ENCODE peak calls at places on chromosomes 2 and 18, in six cellular contexts. G is transverse colon, N is A549, L is ovary, J is H1, B is spleen. Y is an unnamed sample. For H3K4me1, the result is how much of the 10 kb centered on the place peaks cover.

GRCh38 chr2:9251154-9252001 is 44.8 kb downstream of the ASAP2 start:
- DNase-seq in G (no peak), B (no peak), L (no peak), J (no peak), N (peak), Y (no peak)

GRCh38 chr2:196660264-196660663 is 20.7 kb downstream of the CCDC150 start:
- DNase-seq in G (no peak), B (no peak), N (no peak), L (no peak), J (no peak), Y (no peak)

GRCh38 chr2:24586955-24587354 is 95.9 kb downstream of the NCOA1 start:
- DNase-seq in N (no peak), J (no peak), L (no peak), G (no peak), B (no peak), Y (no peak)

GRCh38 chr18:905307-905947 is 756 bp downstream of the ADCYAP1 start:
- DNase-seq in L (no peak), G (no peak), N (no peak), J (peak), B (no peak), Y (no peak)

GRCh38 chr2:237400199-237400598 is 13.8 kb downstream of the COL6A3 start:
- DNase-seq in L (no peak), B (no peak), N (no peak), J (no peak), G (no peak), Y (no peak)

GRCh38 chr2:38462121-38462634 is 85.1 kb upstream of the ATL2 start:
- DNase-seq in L (peak), B (no peak), J (no peak), G (peak), N (peak), Y (peak)

GRCh38 chr2:241853651-241854341 is 4.9 kb downstream of the PDCD1 start:
- DNase-seq in J (no peak), G (no peak), B (peak), L (peak), N (no peak), Y (no peak)

GRCh38 chr2:80070587-80070986 is 234.0 kb downstream of the LRRTM1 start:
- DNase-seq in G (no peak), N (no peak), J (no peak), L (no peak), B (no peak), Y (no peak)

GRCh38 chr2:48530033-48530804 is at the start of gene STON1:
- DNase-seq in B (peak), N (peak), L (peak), G (peak), J (peak), Y (peak)

GRCh38 chr2:119248311-119248710 is 24.7 kb downstream of the STEAP3 start:
- DNase-seq in B (no peak), N (no peak), J (no peak), L (no peak), G (no peak), Y (no peak)

GRCh38 chr2:215528555-215528954 is 92.7 kb upstream of the FN1 start:
- DNase-seq in B (no peak), J (no peak), N (no peak), G (no peak), L (no peak), Y (no peak)

GRCh38 chr18:23950644-23951043 is 63.9 kb upstream of the TTC39C start:
- DNase-seq in N (no peak), B (no peak), L (no peak), G (no peak), J (no peak), Y (no peak)

GRCh38 chr2:69087211-69087911 is 74.4 kb downstream of the ANTXR1 start:
- DNase-seq in B (no peak), J (no peak), L (no peak), G (no peak), N (no peak), Y (no peak)

GRCh38 chr2:104262714-104263113 is 591.2 kb upstream of the POU3F3 start:
- DNase-seq in G (no peak), N (no peak), J (no peak), L (no peak), B (no peak), Y (no peak)

GRCh38 chr2:216057688-216058193 is 23.9 kb downstream of the PECR start:
- DNase-seq in L (no peak), B (peak), J (no peak), G (peak), N (peak), Y (no peak)

GRCh38 chr18:48410095-48410920 is 1.1 kb upstream of the ZBTB7C start:
- DNase-seq in N (peak), B (peak), G (peak), J (peak), L (peak), Y (peak)

GRCh38 chr2:222105046-222105445 is 193.8 kb downstream of the PAX3 start:
- DNase-seq in N (no peak), B (no peak), G (no peak), J (no peak), L (no peak), Y (no peak)

GRCh38 chr2:234363011-234363487 is 133.8 kb downstream of the ARL4C start:
- DNase-seq in J (no peak), G (no peak), L (no peak), N (peak), B (no peak), Y (no peak)

GRCh38 chr2:224284134-224284946 is 117.6 kb downstream of the FAM124B start:
- DNase-seq in G (peak), N (peak), B (no peak), L (no peak), J (no peak), Y (no peak)

GRCh38 chr2:224276251-224276650 is 125.7 kb downstream of the FAM124B start:
- DNase-seq in L (no peak), B (no peak), G (no peak), N (no peak), J (no peak), Y (no peak)

GRCh38 chr2:224281374-224281773 is 120.5 kb downstream of the FAM124B start:
- DNase-seq in L (no peak), G (no peak), B (no peak), N (no peak), J (no peak), Y (no peak)

DNA sequence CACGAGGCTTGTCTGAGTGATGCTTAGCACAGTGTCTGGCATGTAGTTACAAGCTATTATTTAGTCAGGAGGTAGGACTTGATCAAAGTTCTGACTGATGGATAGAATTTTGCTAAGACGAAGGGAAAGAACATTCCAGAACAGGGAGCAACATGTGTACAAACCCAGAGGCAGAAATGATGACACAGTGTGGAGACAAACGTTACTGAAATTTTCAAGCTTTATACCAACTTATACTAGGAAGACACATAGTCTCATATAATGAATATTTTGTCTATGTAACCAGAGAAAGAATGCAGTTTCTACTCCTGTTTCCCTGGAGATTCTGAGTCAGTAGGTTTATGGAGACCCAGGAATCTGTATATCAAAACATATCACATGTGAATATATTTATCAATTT is 123.4 kb downstream of the FAM124B start:
- DNase-seq in J (no peak), N (no peak), L (no peak), B (no peak), G (no peak), Y (no peak)
- TF ChIP-seq POLR2A in J (no peak), N (no peak), L (no peak), B (no peak), G (no peak), Y (no peak)

GRCh38 chr2:65227471-65228248 is at the start of gene ACTR2:
- DNase-seq in L (peak), J (peak), B (peak), N (peak), G (peak), Y (peak)

GRCh38 chr2:65231892-65232477 is 4.4 kb downstream of the ACTR2 start:
- DNase-seq in G (no peak), J (no peak), N (no peak), L (no peak), B (no peak), Y (no peak)

GRCh38 chr2:65231121-65231520 is 3.5 kb downstream of the ACTR2 start:
- DNase-seq in G (no peak), N (no peak), B (no peak), J (no peak), L (no peak), Y (no peak)

GRCh38 chr2:65228249-65228750 is 669 bp downstream of the ACTR2 start:
- DNase-seq in L (no peak), B (no peak), J (no peak), G (no peak), N (no peak), Y (no peak)

GRCh38 chr2:65232636-65233035 is 5.0 kb downstream of the ACTR2 start:
- DNase-seq in J (no peak), B (no peak), N (no peak), G (no peak), L (no peak), Y (no peak)
- H3K4me1 ChIP-seq in J (under half), B (half or more), N (under half), G (under half), L (under half), Y (half or more)

GRCh38 chr2:174344716-174345472 is 10.1 kb downstream of the SP9 start:
- DNase-seq in B (no peak), G (no peak), L (no peak), J (peak), N (no peak), Y (no peak)
- H3K4me3 ChIP-seq in B (no peak), G (no peak), L (no peak), J (no peak), N (no peak), Y (no peak)

GRCh38 chr2:190977505-190977904 is 36.5 kb downstream of the STAT1 start:
- DNase-seq in J (no peak), G (no peak), L (no peak), B (no peak), N (no peak), Y (no peak)
- TF ChIP-seq POLR2A in J (no peak), G (no peak), L (no peak), B (no peak), N (no peak), Y (no peak)